ENCODE peak calls at places on chromosomes 1 and 21, in five cellular contexts. One of them, this sample, is unnamed.

GRCh38 chr1:112399456-112399855 is 3.4 kb downstream of the CTTNBP2NL start:
- DNase-seq in MCF 10A: no peak
- DNase-seq in nephron progenitor cell: no peak
- DNase-seq in lower leg skin: no peak
- DNase-seq in AG09309: no peak
- DNase-seq in this sample: no peak

GRCh38 chr1:88175631-88176226 is 508.3 kb upstream of the PKN2 start:
- DNase-seq in MCF 10A: peak
- DNase-seq in nephron progenitor cell: no peak
- DNase-seq in lower leg skin: no peak
- DNase-seq in AG09309: no peak
- DNase-seq in this sample: no peak

GRCh38 chr1:87045757-87046422 is 131.5 kb downstream of the HS2ST1 start:
- DNase-seq in MCF 10A: no peak
- DNase-seq in nephron progenitor cell: no peak
- DNase-seq in lower leg skin: no peak
- DNase-seq in AG09309: no peak
- DNase-seq in this sample: no peak

GRCh38 chr1:206456577-206457375 is 13.5 kb upstream of the IKBKE start:
- DNase-seq in MCF 10A: peak
- DNase-seq in nephron progenitor cell: no peak
- DNase-seq in lower leg skin: no peak
- DNase-seq in AG09309: no peak
- DNase-seq in this sample: no peak

GRCh38 chr1:2914702-2915101 is 106.6 kb upstream of the ACTRT2 start:
- DNase-seq in MCF 10A: no peak
- DNase-seq in nephron progenitor cell: no peak
- DNase-seq in lower leg skin: no peak
- DNase-seq in AG09309: no peak
- DNase-seq in this sample: no peak

GRCh38 chr1:228035844-228036243 is 29.0 kb downstream of the WNT3A start:
- DNase-seq in MCF 10A: no peak
- DNase-seq in nephron progenitor cell: no peak
- DNase-seq in lower leg skin: no peak
- DNase-seq in AG09309: no peak
- DNase-seq in this sample: peak

GRCh38 chr1:20343149-20343936 is 52.7 kb downstream of the VWA5B1 start:
- DNase-seq in MCF 10A: no peak
- DNase-seq in nephron progenitor cell: peak
- DNase-seq in lower leg skin: no peak
- DNase-seq in AG09309: no peak
- DNase-seq in this sample: no peak

GRCh38 chr1:111204211-111204883 is 3.9 kb upstream of the DENND2D start:
- DNase-seq in MCF 10A: no peak
- DNase-seq in nephron progenitor cell: peak
- DNase-seq in lower leg skin: no peak
- DNase-seq in AG09309: no peak
- DNase-seq in this sample: no peak

GRCh38 chr1:19189270-19189669 is 20.8 kb downstream of the UBR4 start:
- DNase-seq in MCF 10A: no peak
- DNase-seq in nephron progenitor cell: no peak
- DNase-seq in lower leg skin: no peak
- DNase-seq in AG09309: no peak
- DNase-seq in this sample: no peak

GRCh38 chr1:203378529-203379271 is 27.8 kb upstream of the FMOD start:
- DNase-seq in MCF 10A: no peak
- DNase-seq in nephron progenitor cell: no peak
- DNase-seq in lower leg skin: no peak
- DNase-seq in AG09309: no peak
- DNase-seq in this sample: no peak

GRCh38 chr1:232225336-232226131 is 404.4 kb downstream of the SIPA1L2 start:
- DNase-seq in MCF 10A: peak
- DNase-seq in nephron progenitor cell: no peak
- DNase-seq in lower leg skin: no peak
- DNase-seq in AG09309: no peak
- DNase-seq in this sample: no peak

GRCh38 chr21:41280115-41280919 is 36.3 kb upstream of the FAM3B start:
- DNase-seq in MCF 10A: no peak
- DNase-seq in nephron progenitor cell: no peak
- DNase-seq in lower leg skin: no peak
- DNase-seq in AG09309: peak
- DNase-seq in this sample: no peak

DNA sequence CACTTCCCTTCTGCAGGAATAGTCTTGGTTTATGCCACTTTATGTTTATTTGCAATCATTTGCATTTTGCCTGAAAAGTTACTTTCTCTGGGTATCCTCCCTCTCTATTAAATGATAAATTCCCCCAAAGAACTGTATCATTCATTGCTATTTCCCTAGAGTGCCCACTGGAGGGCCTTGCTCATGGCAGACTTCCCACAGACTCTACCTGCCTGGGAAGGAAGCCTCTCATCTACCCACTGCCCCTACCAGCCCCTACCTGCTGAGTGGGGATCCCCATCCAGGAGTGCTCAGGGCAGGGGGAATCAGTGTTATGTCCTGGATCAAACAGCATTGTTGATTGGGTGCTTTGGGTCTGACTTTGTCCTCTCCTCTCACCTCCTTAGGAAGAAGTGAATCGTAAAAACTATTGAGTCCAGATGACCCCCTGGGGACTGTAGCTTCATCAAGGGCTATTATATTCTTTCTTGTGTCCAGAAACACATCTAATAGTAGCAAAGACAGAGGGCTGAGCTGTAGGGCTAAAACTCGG is 6.8 kb upstream of the LRRN2 start:
- DNase-seq in MCF 10A: peak
- DNase-seq in nephron progenitor cell: no peak
- DNase-seq in lower leg skin: no peak
- DNase-seq in AG09309: no peak
- DNase-seq in this sample: no peak
- TF ChIP-seq CTCF in MCF 10A: no peak
- TF ChIP-seq CTCF in nephron progenitor cell: no peak
- TF ChIP-seq CTCF in lower leg skin: no peak
- TF ChIP-seq CTCF in AG09309: no peak
- TF ChIP-seq CTCF in this sample: no peak

GRCh38 chr1:182391362-182392044 is at the start of gene GLUL:
- DNase-seq in MCF 10A: peak
- DNase-seq in nephron progenitor cell: peak
- DNase-seq in lower leg skin: peak
- DNase-seq in AG09309: peak
- DNase-seq in this sample: peak
- TF ChIP-seq CTCF in MCF 10A: peak
- TF ChIP-seq CTCF in nephron progenitor cell: no peak
- TF ChIP-seq CTCF in lower leg skin: no peak
- TF ChIP-seq CTCF in AG09309: no peak
- TF ChIP-seq CTCF in this sample: no peak

DNA sequence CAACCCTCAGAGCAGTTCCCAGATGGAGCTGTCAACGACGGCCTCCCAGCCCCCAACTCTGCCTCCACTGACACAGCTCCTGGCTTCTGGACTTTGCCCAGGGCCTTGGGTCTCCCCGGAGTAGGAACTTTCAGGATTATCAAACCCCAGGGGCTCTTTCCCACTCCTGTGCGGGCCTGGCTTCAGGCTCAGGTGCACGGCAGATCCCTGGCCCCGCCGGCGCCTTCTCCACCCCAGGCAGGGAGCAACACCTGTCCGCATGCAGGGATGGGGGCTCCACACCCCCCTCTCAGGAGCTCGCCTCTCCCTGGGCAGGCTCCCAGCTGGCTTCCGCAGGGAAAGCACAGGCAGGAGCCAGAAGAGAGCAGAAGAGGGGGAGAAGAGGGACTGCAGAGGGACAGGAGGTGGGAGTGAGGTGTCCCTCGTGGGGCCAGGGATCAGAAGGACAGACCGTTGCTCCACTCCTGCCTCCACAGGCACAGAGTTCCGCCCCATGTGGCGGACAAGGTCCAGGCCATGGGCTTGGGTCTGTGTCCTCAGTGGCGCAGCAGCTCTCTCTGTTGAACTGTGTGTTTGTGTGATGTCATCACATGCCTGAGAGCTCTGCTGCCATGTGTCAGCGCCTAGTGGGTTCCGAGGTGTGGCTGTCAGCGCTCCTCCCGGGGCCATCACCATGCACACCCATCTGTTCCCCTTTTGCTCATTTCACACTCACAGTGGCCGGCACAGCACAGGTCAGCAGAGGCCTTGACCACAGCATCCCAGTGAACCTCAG is 107.7 kb downstream of the PDE9A start:
- DNase-seq in MCF 10A: peak
- DNase-seq in nephron progenitor cell: no peak
- DNase-seq in lower leg skin: no peak
- DNase-seq in AG09309: no peak
- DNase-seq in this sample: no peak
- TF ChIP-seq CTCF in MCF 10A: no peak
- TF ChIP-seq CTCF in nephron progenitor cell: no peak
- TF ChIP-seq CTCF in lower leg skin: no peak
- TF ChIP-seq CTCF in AG09309: no peak
- TF ChIP-seq CTCF in this sample: no peak

GRCh38 chr1:39732730-39733129 is 6.0 kb upstream of the PPIE start:
- DNase-seq in MCF 10A: no peak
- DNase-seq in nephron progenitor cell: no peak
- DNase-seq in lower leg skin: no peak
- DNase-seq in AG09309: no peak
- DNase-seq in this sample: no peak
- TF ChIP-seq CTCF in MCF 10A: no peak
- TF ChIP-seq CTCF in nephron progenitor cell: no peak
- TF ChIP-seq CTCF in lower leg skin: no peak
- TF ChIP-seq CTCF in AG09309: no peak
- TF ChIP-seq CTCF in this sample: no peak